ENCODE peak calls at places on chromosomes 4 and X, in eight cellular contexts. One of them, this sample, is unnamed.

GRCh38 chrX:132266583-132267355 is 47.5 kb upstream of the RAP2C start:
- DNase-seq in adrenal gland: no peak
- DNase-seq in midbrain: no peak
- DNase-seq in fibroblast of the conjunctiva: peak
- DNase-seq in AG08396: no peak
- DNase-seq in A549: no peak
- DNase-seq in heart right ventricle: no peak
- DNase-seq in effector memory CD8-positive, alpha-beta T cell: no peak
- DNase-seq in this sample: no peak

GRCh38 chr4:1603413-1604135 is 80.5 kb downstream of the FAM53A start:
- DNase-seq in effector memory CD8-positive, alpha-beta T cell: no peak
- DNase-seq in AG08396: no peak
- DNase-seq in fibroblast of the conjunctiva: no peak
- DNase-seq in heart right ventricle: no peak
- DNase-seq in midbrain: no peak
- DNase-seq in A549: no peak
- DNase-seq in adrenal gland: no peak
- DNase-seq in this sample: no peak

GRCh38 chr4:8602686-8603430 is 10.3 kb downstream of the CPZ start:
- DNase-seq in AG08396: no peak
- DNase-seq in fibroblast of the conjunctiva: no peak
- DNase-seq in A549: no peak
- DNase-seq in midbrain: no peak
- DNase-seq in heart right ventricle: no peak
- DNase-seq in effector memory CD8-positive, alpha-beta T cell: no peak
- DNase-seq in adrenal gland: no peak
- DNase-seq in this sample: no peak

GRCh38 chr4:23728393-23728792 is 161.5 kb downstream of the PPARGC1A start:
- DNase-seq in A549: peak
- DNase-seq in midbrain: no peak
- DNase-seq in heart right ventricle: no peak
- DNase-seq in effector memory CD8-positive, alpha-beta T cell: no peak
- DNase-seq in adrenal gland: no peak
- DNase-seq in AG08396: peak
- DNase-seq in fibroblast of the conjunctiva: peak
- DNase-seq in this sample: no peak

GRCh38 chr4:84877051-84877833 is 89.2 kb downstream of the WDFY3 start:
- DNase-seq in heart right ventricle: no peak
- DNase-seq in effector memory CD8-positive, alpha-beta T cell: no peak
- DNase-seq in fibroblast of the conjunctiva: peak
- DNase-seq in A549: no peak
- DNase-seq in adrenal gland: no peak
- DNase-seq in midbrain: no peak
- DNase-seq in AG08396: no peak
- DNase-seq in this sample: no peak

GRCh38 chrX:9832811-9833210 is 46.6 kb downstream of the SHROOM2 start:
- DNase-seq in midbrain: no peak
- DNase-seq in fibroblast of the conjunctiva: no peak
- DNase-seq in A549: no peak
- DNase-seq in adrenal gland: peak
- DNase-seq in heart right ventricle: peak
- DNase-seq in effector memory CD8-positive, alpha-beta T cell: no peak
- DNase-seq in AG08396: no peak
- DNase-seq in this sample: no peak

GRCh38 chr4:156182269-156182668 is 228.6 kb upstream of the CTSO start:
- DNase-seq in fibroblast of the conjunctiva: no peak
- DNase-seq in effector memory CD8-positive, alpha-beta T cell: no peak
- DNase-seq in A549: no peak
- DNase-seq in adrenal gland: no peak
- DNase-seq in heart right ventricle: no peak
- DNase-seq in AG08396: no peak
- DNase-seq in midbrain: no peak
- DNase-seq in this sample: no peak

GRCh38 chrX:30627818-30628652 is 25.2 kb upstream of the GK start:
- DNase-seq in midbrain: no peak
- DNase-seq in fibroblast of the conjunctiva: no peak
- DNase-seq in heart right ventricle: no peak
- DNase-seq in effector memory CD8-positive, alpha-beta T cell: no peak
- DNase-seq in AG08396: no peak
- DNase-seq in adrenal gland: no peak
- DNase-seq in A549: no peak
- DNase-seq in this sample: no peak

GRCh38 chrX:42992199-42992943 is 214.4 kb upstream of the PPP1R2C start:
- DNase-seq in heart right ventricle: no peak
- DNase-seq in fibroblast of the conjunctiva: no peak
- DNase-seq in midbrain: no peak
- DNase-seq in AG08396: no peak
- DNase-seq in A549: no peak
- DNase-seq in effector memory CD8-positive, alpha-beta T cell: no peak
- DNase-seq in adrenal gland: no peak
- DNase-seq in this sample: no peak

GRCh38 chr4:174170091-174170490 is 113.4 kb downstream of the FBXO8 start:
- DNase-seq in AG08396: no peak
- DNase-seq in heart right ventricle: no peak
- DNase-seq in effector memory CD8-positive, alpha-beta T cell: no peak
- DNase-seq in A549: no peak
- DNase-seq in midbrain: no peak
- DNase-seq in fibroblast of the conjunctiva: no peak
- DNase-seq in adrenal gland: no peak
- DNase-seq in this sample: no peak

GRCh38 chr4:72084587-72085011 is 52.8 kb downstream of the NPFFR2 start:
- DNase-seq in AG08396: no peak
- DNase-seq in effector memory CD8-positive, alpha-beta T cell: no peak
- DNase-seq in fibroblast of the conjunctiva: no peak
- DNase-seq in midbrain: no peak
- DNase-seq in A549: no peak
- DNase-seq in adrenal gland: no peak
- DNase-seq in heart right ventricle: no peak
- DNase-seq in this sample: no peak

GRCh38 chr4:73912191-73912590 is 43.0 kb downstream of the CXCL1 start:
- DNase-seq in fibroblast of the conjunctiva: no peak
- DNase-seq in adrenal gland: no peak
- DNase-seq in AG08396: no peak
- DNase-seq in midbrain: no peak
- DNase-seq in effector memory CD8-positive, alpha-beta T cell: no peak
- DNase-seq in A549: no peak
- DNase-seq in heart right ventricle: no peak
- DNase-seq in this sample: no peak

GRCh38 chr4:81541546-81541945 is 69.8 kb upstream of the RASGEF1B start:
- DNase-seq in AG08396: no peak
- DNase-seq in A549: no peak
- DNase-seq in fibroblast of the conjunctiva: no peak
- DNase-seq in effector memory CD8-positive, alpha-beta T cell: no peak
- DNase-seq in midbrain: no peak
- DNase-seq in heart right ventricle: no peak
- DNase-seq in adrenal gland: no peak
- DNase-seq in this sample: no peak

GRCh38 chr4:42512226-42512625 is 114.9 kb downstream of the SHISA3 start:
- DNase-seq in midbrain: no peak
- DNase-seq in A549: no peak
- DNase-seq in heart right ventricle: no peak
- DNase-seq in effector memory CD8-positive, alpha-beta T cell: no peak
- DNase-seq in AG08396: no peak
- DNase-seq in adrenal gland: no peak
- DNase-seq in fibroblast of the conjunctiva: no peak
- DNase-seq in this sample: no peak

GRCh38 chrX:1492421-1493012 is 39.8 kb upstream of the ASMTL start:
- DNase-seq in fibroblast of the conjunctiva: no peak
- DNase-seq in effector memory CD8-positive, alpha-beta T cell: no peak
- DNase-seq in A549: no peak
- DNase-seq in heart right ventricle: no peak
- DNase-seq in adrenal gland: no peak
- DNase-seq in midbrain: no peak
- DNase-seq in AG08396: no peak
- DNase-seq in this sample: no peak

GRCh38 chr4:5878359-5878758 is 14.5 kb downstream of the CRMP1 start:
- DNase-seq in midbrain: no peak
- DNase-seq in A549: no peak
- DNase-seq in fibroblast of the conjunctiva: no peak
- DNase-seq in heart right ventricle: no peak
- DNase-seq in effector memory CD8-positive, alpha-beta T cell: no peak
- DNase-seq in AG08396: no peak
- DNase-seq in adrenal gland: no peak
- DNase-seq in this sample: no peak

GRCh38 chr4:94603170-94603747 is 151.5 kb downstream of the PDLIM5 start:
- DNase-seq in AG08396: peak
- DNase-seq in fibroblast of the conjunctiva: peak
- DNase-seq in heart right ventricle: peak
- DNase-seq in adrenal gland: peak
- DNase-seq in effector memory CD8-positive, alpha-beta T cell: no peak
- DNase-seq in midbrain: no peak
- DNase-seq in A549: no peak
- DNase-seq in this sample: no peak

GRCh38 chr4:1789552-1789951 is 3.5 kb upstream of the FGFR3 start:
- DNase-seq in effector memory CD8-positive, alpha-beta T cell: no peak
- DNase-seq in AG08396: no peak
- DNase-seq in fibroblast of the conjunctiva: no peak
- DNase-seq in A549: no peak
- DNase-seq in heart right ventricle: no peak
- DNase-seq in midbrain: no peak
- DNase-seq in adrenal gland: no peak
- DNase-seq in this sample: no peak

GRCh38 chrX:41963348-41963747 is 40.0 kb upstream of the CASK start:
- DNase-seq in A549: no peak
- DNase-seq in midbrain: no peak
- DNase-seq in adrenal gland: no peak
- DNase-seq in fibroblast of the conjunctiva: no peak
- DNase-seq in heart right ventricle: peak
- DNase-seq in effector memory CD8-positive, alpha-beta T cell: no peak
- DNase-seq in AG08396: no peak
- DNase-seq in this sample: no peak

GRCh38 chrX:15143050-15143824 is 126.6 kb downstream of the ASB9 start:
- DNase-seq in adrenal gland: peak
- DNase-seq in midbrain: peak
- DNase-seq in effector memory CD8-positive, alpha-beta T cell: peak
- DNase-seq in heart right ventricle: peak
- DNase-seq in AG08396: peak
- DNase-seq in A549: peak
- DNase-seq in fibroblast of the conjunctiva: peak
- DNase-seq in this sample: peak

GRCh38 chr4:113384600-113384999 is 335.1 kb downstream of the ANK2 start:
- DNase-seq in AG08396: no peak
- DNase-seq in effector memory CD8-positive, alpha-beta T cell: no peak
- DNase-seq in fibroblast of the conjunctiva: no peak
- DNase-seq in heart right ventricle: no peak
- DNase-seq in adrenal gland: no peak
- DNase-seq in midbrain: no peak
- DNase-seq in A549: no peak
- DNase-seq in this sample: no peak

GRCh38 chrX:109281478-109282275 is 200.2 kb downstream of the GUCY2F start:
- DNase-seq in midbrain: no peak
- DNase-seq in effector memory CD8-positive, alpha-beta T cell: no peak
- DNase-seq in fibroblast of the conjunctiva: no peak
- DNase-seq in heart right ventricle: peak
- DNase-seq in A549: no peak
- DNase-seq in adrenal gland: peak
- DNase-seq in AG08396: no peak
- DNase-seq in this sample: no peak

GRCh38 chr4:164304861-164305260 is 449.1 kb upstream of the SMIM31 start:
- DNase-seq in heart right ventricle: no peak
- DNase-seq in A549: no peak
- DNase-seq in AG08396: no peak
- DNase-seq in fibroblast of the conjunctiva: no peak
- DNase-seq in effector memory CD8-positive, alpha-beta T cell: no peak
- DNase-seq in midbrain: no peak
- DNase-seq in adrenal gland: no peak
- DNase-seq in this sample: no peak

GRCh38 chr4:183919173-183919572 is 14.1 kb downstream of the STOX2 start:
- DNase-seq in adrenal gland: no peak
- DNase-seq in effector memory CD8-positive, alpha-beta T cell: no peak
- DNase-seq in AG08396: no peak
- DNase-seq in A549: no peak
- DNase-seq in midbrain: no peak
- DNase-seq in heart right ventricle: peak
- DNase-seq in fibroblast of the conjunctiva: no peak
- DNase-seq in this sample: no peak